ENCODE peak calls at places on chromosomes 16 and 17, in four cellular contexts. One of them, this sample, is unnamed.

GRCh38 chr16:73268311-73268997 is 220.5 kb upstream of the ZFHX3 start:
- DNase-seq in amygdala: peak
- DNase-seq in CD8-positive, alpha-beta T cell: no peak
- DNase-seq in H54: no peak
- DNase-seq in this sample: no peak

GRCh38 chr17:20315821-20316220 is 151.5 kb downstream of the LGALS9B start:
- DNase-seq in amygdala: no peak
- DNase-seq in CD8-positive, alpha-beta T cell: no peak
- DNase-seq in H54: no peak
- DNase-seq in this sample: no peak

GRCh38 chr16:63975669-63976068 is 1146.2 kb downstream of the CDH11 start:
- DNase-seq in amygdala: no peak
- DNase-seq in CD8-positive, alpha-beta T cell: no peak
- DNase-seq in H54: no peak
- DNase-seq in this sample: no peak

GRCh38 chr17:81391964-81392908 is 3.0 kb upstream of the BAHCC1 start:
- DNase-seq in amygdala: no peak
- DNase-seq in CD8-positive, alpha-beta T cell: no peak
- DNase-seq in H54: no peak
- DNase-seq in this sample: no peak

GRCh38 chr17:76791053-76791980 is 53.4 kb downstream of the MFSD11 start:
- DNase-seq in amygdala: no peak
- DNase-seq in CD8-positive, alpha-beta T cell: no peak
- DNase-seq in H54: peak
- DNase-seq in this sample: no peak

GRCh38 chr17:50495217-50495823 is 12.9 kb upstream of the MYCBPAP start:
- DNase-seq in amygdala: no peak
- DNase-seq in CD8-positive, alpha-beta T cell: no peak
- DNase-seq in H54: no peak
- DNase-seq in this sample: no peak

GRCh38 chr17:48051706-48052486 is 3.7 kb downstream of the NFE2L1 start:
- DNase-seq in amygdala: no peak
- DNase-seq in CD8-positive, alpha-beta T cell: no peak
- DNase-seq in H54: no peak
- DNase-seq in this sample: no peak

GRCh38 chr16:24297375-24297774 is 41.2 kb downstream of the CACNG3 start:
- DNase-seq in amygdala: no peak
- DNase-seq in CD8-positive, alpha-beta T cell: no peak
- DNase-seq in H54: no peak
- DNase-seq in this sample: no peak

GRCh38 chr17:19470529-19471261 is 59.7 kb downstream of the RNF112 start:
- DNase-seq in amygdala: no peak
- DNase-seq in CD8-positive, alpha-beta T cell: no peak
- DNase-seq in H54: no peak
- DNase-seq in this sample: no peak

GRCh38 chr16:2842340-2843000 is 12.4 kb downstream of the ZG16B start:
- DNase-seq in amygdala: no peak
- DNase-seq in CD8-positive, alpha-beta T cell: peak
- DNase-seq in H54: no peak
- DNase-seq in this sample: peak

GRCh38 chr17:28513476-28513875 is 7.3 kb downstream of the FOXN1 start:
- DNase-seq in amygdala: no peak
- DNase-seq in CD8-positive, alpha-beta T cell: no peak
- DNase-seq in H54: no peak
- DNase-seq in this sample: no peak

GRCh38 chr17:9127340-9127739 is 106.0 kb downstream of the NTN1 start:
- DNase-seq in amygdala: no peak
- DNase-seq in CD8-positive, alpha-beta T cell: no peak
- DNase-seq in H54: no peak
- DNase-seq in this sample: no peak